ENCODE peak calls at places on chromosomes 13 and 19, in five cellular contexts. P, T, N, K and F are unnamed samples.

GRCh38 chr19:8174706-8175105 is 25.3 kb upstream of the FBN3 start:
- DNase-seq in T (no peak), N (peak), K (no peak), P (no peak), F (no peak)

GRCh38 chr19:8887364-8887763 is 55.2 kb downstream of the MBD3L1 start:
- DNase-seq in K (no peak), P (no peak), T (no peak), N (no peak), F (no peak)

GRCh38 chr19:50516859-50517703 is 3.4 kb upstream of the ASPDH start:
- DNase-seq in T (no peak), P (no peak), N (no peak), K (no peak), F (peak)

GRCh38 chr13:41678320-41678719 is 221.0 kb downstream of the RGCC start:
- DNase-seq in T (no peak), N (no peak), P (no peak), K (no peak), F (no peak)

GRCh38 chr13:77732287-77732686 is 34.8 kb downstream of the SLAIN1 start:
- DNase-seq in T (no peak), N (no peak), K (no peak), P (no peak), F (no peak)

GRCh38 chr19:35774274-35775045 is 904 bp upstream of the ARHGAP33 start:
- DNase-seq in P (no peak), K (no peak), T (no peak), N (no peak), F (no peak)

GRCh38 chr19:33310606-33311325 is 8.4 kb upstream of the CEBPA start:
- DNase-seq in K (no peak), P (peak), N (no peak), T (no peak), F (no peak)

GRCh38 chr13:19782049-19782726 is 557 bp downstream of the PSPC1 start:
- DNase-seq in N (peak), T (peak), P (peak), K (no peak), F (peak)

GRCh38 chr13:44219808-44220544 is 153.6 kb upstream of the SERP2 start:
- DNase-seq in P (no peak), T (no peak), N (no peak), K (peak), F (no peak)

GRCh38 chr13:75603038-75603437 is 33.1 kb upstream of the LMO7 start:
- DNase-seq in P (no peak), T (no peak), K (no peak), N (no peak), F (no peak)

GRCh38 chr13:113367771-113368170 is 3.8 kb upstream of the GRTP1 start:
- DNase-seq in P (peak), N (no peak), K (no peak), T (peak), F (no peak)

GRCh38 chr13:22210134-22210930 is 539.5 kb downstream of the FGF9 start:
- DNase-seq in K (no peak), T (no peak), P (no peak), N (no peak), F (no peak)

GRCh38 chr19:35592226-35592625 is 6.3 kb downstream of the PMIS2 start:
- DNase-seq in T (no peak), P (peak), N (no peak), K (peak), F (no peak)

GRCh38 chr13:75825599-75825998 is 189.5 kb downstream of the LMO7 start:
- DNase-seq in K (no peak), T (no peak), P (no peak), N (no peak), F (no peak)

GRCh38 chr13:31334994-31335549 is 135.3 kb downstream of the B3GLCT start:
- DNase-seq in P (no peak), N (no peak), K (no peak), T (no peak), F (no peak)

GRCh38 chr13:99199541-99200432 is 867 bp upstream of the UBAC2 start:
- DNase-seq in N (no peak), P (no peak), T (peak), K (no peak), F (no peak)

GRCh38 chr19:1943661-1944087 is 2.7 kb downstream of the CSNK1G2 start:
- DNase-seq in K (no peak), T (no peak), P (no peak), N (no peak), F (no peak)
- TF ChIP-seq CTCF in K (no peak), T (no peak), P (no peak), N (no peak), F (no peak)

DNA sequence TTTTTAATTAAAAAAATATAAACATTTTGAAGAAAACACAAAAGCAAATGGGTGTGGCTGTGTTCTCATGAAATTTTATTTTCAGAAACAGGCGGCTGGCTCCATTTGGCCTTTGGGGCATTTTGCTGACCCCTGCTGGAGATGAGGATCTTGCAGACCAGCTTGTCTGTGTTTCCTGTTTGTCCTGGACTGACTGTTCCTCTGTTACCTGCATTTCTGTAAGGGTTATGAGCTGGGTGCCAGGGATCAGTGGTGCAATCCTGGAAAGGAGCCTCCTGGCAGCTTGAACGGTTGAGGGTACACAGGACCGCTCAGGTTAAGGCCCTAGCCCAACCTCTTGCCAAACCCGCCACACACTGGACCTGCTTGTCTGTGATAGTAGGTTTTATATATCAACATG is 49.9 kb downstream of the ZNF787 start:
- DNase-seq in P (no peak), T (no peak), K (no peak), N (no peak), F (peak)
- TF ChIP-seq CTCF in P (no peak), T (no peak), K (peak), N (peak), F (peak)

DNA sequence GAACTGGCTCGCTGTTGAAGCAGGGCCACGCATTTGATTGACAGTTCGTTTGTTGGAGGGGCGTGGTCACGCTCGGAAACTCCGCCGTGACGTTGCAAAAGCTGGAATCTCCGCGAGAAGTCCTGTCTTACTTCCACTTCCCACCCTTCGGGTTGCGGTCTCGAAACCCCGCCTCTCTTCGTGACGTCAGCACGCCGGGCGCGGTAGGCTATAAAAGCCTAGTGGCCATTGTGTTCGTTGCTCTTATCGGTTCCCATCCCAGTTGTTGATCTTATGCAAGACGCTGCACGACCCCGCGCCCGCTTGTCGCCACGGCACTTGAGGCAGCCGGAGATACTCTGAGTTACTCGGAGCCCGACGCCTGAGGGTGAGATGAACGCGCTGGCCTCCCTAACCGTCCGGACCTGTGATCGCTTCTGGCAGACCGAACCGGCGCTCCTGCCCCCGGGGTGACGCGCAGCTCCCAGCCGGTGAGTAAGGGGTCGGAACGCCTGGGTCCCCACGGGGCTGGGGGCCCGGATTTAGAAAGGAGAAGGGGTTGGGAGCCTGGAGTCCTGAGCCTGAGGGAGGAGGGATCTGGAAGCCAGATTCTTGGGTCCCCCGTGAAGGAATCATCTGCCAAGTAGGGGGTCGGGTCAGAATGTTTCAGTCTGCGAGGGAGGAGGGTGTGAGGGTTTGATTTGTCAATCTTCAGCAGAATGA is at the start of gene PPP1R15A:
- DNase-seq in T (peak), P (peak), N (peak), K (peak), F (peak)
- TF ChIP-seq CTCF in T (no peak), P (no peak), N (no peak), K (no peak), F (no peak)

DNA sequence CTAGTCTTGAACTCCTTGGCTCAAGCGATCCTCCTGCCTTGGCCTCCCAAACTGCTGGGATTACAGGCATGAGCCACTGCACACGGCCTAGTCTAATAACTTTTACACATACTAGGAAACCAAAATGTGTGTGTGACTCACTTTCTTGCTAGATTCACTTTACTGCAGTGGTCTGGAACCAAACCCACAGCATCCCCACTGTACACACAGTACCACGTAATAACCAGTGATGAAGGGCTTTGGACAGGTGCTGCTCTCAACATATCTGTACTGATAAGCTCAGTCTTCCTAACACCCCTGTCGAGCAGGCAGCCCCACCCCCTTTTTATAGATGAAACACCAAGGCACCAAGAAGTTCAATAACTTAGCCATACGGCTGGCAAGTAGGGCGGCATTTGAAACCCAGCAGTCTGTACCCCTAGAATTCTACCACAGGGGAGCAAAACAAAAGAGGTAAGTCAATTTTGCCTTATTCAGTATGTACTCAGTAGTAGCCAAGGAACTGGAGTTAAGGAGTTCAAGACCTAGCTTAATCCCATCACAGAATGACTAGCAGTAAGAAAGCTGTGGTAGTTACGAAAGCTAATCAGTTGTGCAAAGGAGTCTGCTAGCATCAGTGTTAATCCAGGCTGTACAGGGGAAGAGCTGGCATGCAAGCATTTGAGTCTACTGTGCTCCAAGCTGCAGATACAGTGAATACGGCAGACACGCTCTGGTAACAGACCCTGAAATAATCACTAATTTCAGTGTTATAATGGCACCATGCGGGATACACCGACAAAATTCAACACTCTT is 4.9 kb downstream of the DNMT1 start:
- DNase-seq in N (no peak), T (no peak), P (no peak), K (no peak), F (no peak)
- TF ChIP-seq CTCF in N (no peak), T (no peak), P (no peak), K (no peak), F (no peak)

DNA sequence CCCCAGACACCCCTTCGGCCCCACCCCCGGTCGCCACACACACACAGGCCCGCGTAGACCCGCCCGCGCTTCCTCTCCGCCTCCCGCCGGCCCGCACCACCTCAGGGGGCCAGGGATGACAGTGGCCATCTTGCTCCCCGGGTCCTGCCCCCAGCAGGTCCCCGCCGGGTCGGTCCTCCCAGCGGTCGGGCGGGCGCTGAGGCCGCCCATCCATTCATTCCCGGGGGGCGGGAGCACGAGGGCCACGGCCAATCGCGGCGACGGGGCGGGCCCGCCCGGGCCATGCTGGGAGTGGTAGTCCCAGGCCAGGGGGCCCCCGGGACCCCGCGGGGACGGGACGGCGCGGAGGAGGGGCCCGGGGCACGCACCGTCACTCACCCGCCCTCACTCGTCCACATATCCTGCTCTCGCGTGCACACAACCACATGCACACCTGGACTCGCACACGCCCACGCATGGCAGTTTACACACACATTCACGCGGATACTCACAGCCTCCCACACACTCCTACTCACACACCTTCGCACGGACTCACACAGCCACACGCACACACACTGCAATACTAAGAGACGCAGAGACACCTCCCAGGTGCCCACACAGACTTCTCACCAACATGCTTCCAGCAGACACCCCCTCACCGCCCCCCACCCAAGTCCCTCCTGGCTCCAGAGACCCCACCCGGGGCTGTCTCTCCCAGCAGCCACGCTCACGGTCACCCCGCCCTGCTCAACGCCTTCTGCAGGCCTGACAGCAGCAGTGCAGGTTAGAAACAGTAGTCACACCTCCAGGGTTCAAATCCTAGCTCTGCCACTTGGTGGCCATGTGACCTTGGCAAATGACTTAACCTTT is at the start of gene DPF1:
- DNase-seq in N (peak), T (no peak), P (peak), K (no peak), F (no peak)
- TF ChIP-seq CTCF in N (peak), T (no peak), P (no peak), K (peak), F (peak)

GRCh38 chr13:39414339-39414738 is 188.7 kb downstream of the LHFPL6 start:
- DNase-seq in N (no peak), P (no peak), K (no peak), T (no peak), F (no peak)

GRCh38 chr13:39417643-39418042 is 185.3 kb downstream of the LHFPL6 start:
- DNase-seq in P (no peak), K (no peak), T (no peak), N (no peak), F (no peak)

GRCh38 chr13:39415003-39415402 is 188.0 kb downstream of the LHFPL6 start:
- DNase-seq in T (no peak), N (no peak), K (no peak), P (no peak), F (no peak)

GRCh38 chr13:39417131-39417530 is 185.9 kb downstream of the LHFPL6 start:
- DNase-seq in T (no peak), N (no peak), P (no peak), K (no peak), F (no peak)

DNA sequence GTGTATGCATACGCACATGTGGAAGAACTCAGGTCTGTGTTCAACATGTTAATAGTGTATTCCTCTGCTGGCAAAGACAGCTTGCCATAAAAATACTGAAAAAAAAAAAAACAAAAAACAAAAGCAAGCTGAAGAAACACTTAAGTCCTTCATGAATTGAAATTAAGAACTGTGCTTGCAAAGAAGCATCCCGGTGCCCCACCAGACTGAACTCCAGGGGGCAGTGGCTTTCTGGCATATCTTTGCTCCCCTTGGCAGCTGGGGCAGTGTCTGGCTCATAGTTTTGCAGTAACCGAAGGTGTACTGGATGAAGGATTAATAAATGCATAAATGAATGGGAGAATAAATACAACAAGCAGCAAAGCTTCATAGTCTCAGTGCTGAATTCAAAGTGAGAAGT is 187.6 kb downstream of the LHFPL6 start:
- DNase-seq in T (peak), N (no peak), P (no peak), K (no peak), F (no peak)
- TF ChIP-seq CTCF in T (peak), N (peak), P (no peak), K (peak), F (peak)

GRCh38 chr19:45403272-45403671 is 1.6 kb downstream of the PPP1R13L start:
- DNase-seq in K (no peak), T (no peak), P (no peak), N (no peak), F (no peak)

GRCh38 chr19:45405435-45406164 is 731 bp upstream of the PPP1R13L start:
- DNase-seq in T (peak), N (peak), P (peak), K (no peak), F (peak)

GRCh38 chr19:45404557-45405434 is at the start of gene PPP1R13L:
- DNase-seq in P (peak), K (no peak), T (peak), N (peak), F (peak)

GRCh38 chr19:45402469-45403070 is 2.3 kb downstream of the PPP1R13L start:
- DNase-seq in K (no peak), T (no peak), P (peak), N (peak), F (no peak)

DNA sequence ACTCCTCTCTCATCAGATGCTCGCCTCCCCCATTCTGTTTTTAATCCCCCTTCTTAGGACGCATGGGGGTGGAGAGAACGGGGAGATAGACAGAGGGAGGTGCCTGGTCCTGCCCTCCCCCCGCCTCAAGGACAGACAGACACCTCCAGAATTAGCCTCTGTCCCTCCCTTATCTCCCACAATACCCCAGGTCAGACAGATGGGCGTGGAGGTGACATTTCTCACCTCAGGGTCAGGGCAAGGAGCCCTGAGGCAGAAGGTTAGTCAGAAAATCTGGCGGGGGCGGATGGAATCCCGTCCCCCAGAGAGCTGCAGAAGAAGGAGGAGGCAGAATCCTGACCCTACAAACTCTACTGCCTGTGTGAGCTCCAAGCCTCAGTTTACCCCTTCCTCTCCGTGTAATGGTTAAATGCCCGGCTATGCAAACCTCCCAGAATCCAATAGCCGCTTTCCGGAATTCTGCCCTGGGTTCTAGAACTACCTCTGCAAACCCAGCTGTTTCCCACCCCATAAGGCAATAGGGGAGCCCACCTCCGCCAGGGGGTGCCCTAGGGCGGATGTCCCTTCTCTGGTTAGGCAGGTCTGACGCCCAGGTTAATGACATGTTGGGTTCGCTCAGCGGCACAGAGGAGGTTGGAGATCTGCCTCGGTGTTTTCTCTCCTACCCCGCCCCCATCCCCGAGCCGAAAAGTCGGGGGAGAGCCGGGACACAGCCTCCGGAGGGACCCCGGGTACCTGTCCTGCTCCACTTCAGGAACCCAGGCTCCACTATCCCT is 900 bp downstream of the PPP1R13L start:
- DNase-seq in T (no peak), K (no peak), P (peak), N (no peak), F (no peak)
- TF ChIP-seq CTCF in T (peak), K (peak), P (no peak), N (peak), F (peak)

GRCh38 chr13:96819375-96819774 is 174.9 kb downstream of the OXGR1 start:
- DNase-seq in P (no peak), K (no peak), T (no peak), N (no peak), F (no peak)

GRCh38 chr13:96821971-96822370 is 172.3 kb downstream of the OXGR1 start:
- DNase-seq in K (no peak), T (no peak), P (no peak), N (no peak), F (no peak)

GRCh38 chr13:96821381-96821780 is 172.9 kb downstream of the OXGR1 start:
- DNase-seq in T (no peak), P (no peak), N (no peak), K (no peak), F (no peak)

GRCh38 chr13:96824110-96824509 is 170.2 kb downstream of the OXGR1 start:
- DNase-seq in N (no peak), P (no peak), T (no peak), K (no peak), F (no peak)

DNA sequence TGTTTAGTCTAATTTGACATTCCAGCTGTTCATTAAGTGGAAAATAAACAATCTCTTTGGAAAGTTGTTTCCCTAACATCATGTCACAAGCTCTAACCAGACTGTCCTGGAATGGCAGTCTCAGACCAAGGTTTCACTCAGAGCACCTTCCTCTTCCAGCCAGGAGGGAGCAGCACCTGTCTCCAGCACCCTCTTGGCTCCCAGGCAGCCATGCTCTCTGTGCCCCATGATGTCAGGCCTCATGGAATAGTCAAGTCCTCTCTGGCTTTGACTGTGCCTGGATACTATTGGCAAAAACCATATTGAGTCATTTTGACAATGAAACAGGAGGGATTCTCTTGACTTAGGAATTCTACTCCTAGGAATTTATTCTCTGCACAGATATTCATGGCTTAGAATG is 171.4 kb downstream of the OXGR1 start:
- DNase-seq in N (no peak), T (no peak), K (no peak), P (peak), F (no peak)
- TF ChIP-seq CTCF in N (peak), T (peak), K (no peak), P (no peak), F (peak)